ENCODE peak calls at places on chromosomes 3 and 15, in seven cellular contexts. One of them, this sample, is unnamed.

GRCh38 chr15:50257924-50258323 is 7.6 kb downstream of the HDC start:
- DNase-seq in cardiac fibroblast: peak; percentile 50
- DNase-seq in AG04450: peak; percentile 7
- DNase-seq in GM12864: no peak
- DNase-seq in heart right ventricle: no peak
- DNase-seq in lower leg skin: no peak
- DNase-seq in fibroblast of lung: peak; percentile 66
- DNase-seq in this sample: no peak

GRCh38 chr3:141271279-141272033 is 39.8 kb downstream of the PXYLP1 start:
- DNase-seq in cardiac fibroblast: no peak
- DNase-seq in AG04450: no peak
- DNase-seq in GM12864: no peak
- DNase-seq in heart right ventricle: no peak
- DNase-seq in lower leg skin: peak; percentile 60
- DNase-seq in fibroblast of lung: no peak
- DNase-seq in this sample: no peak

GRCh38 chr15:32682569-32682968 is 35.2 kb upstream of the GREM1 start:
- DNase-seq in cardiac fibroblast: peak; percentile 98
- DNase-seq in AG04450: peak; percentile 82
- DNase-seq in GM12864: no peak
- DNase-seq in heart right ventricle: no peak
- DNase-seq in lower leg skin: no peak
- DNase-seq in fibroblast of lung: peak; percentile 96
- DNase-seq in this sample: no peak

GRCh38 chr3:143314291-143315093 is 194.9 kb downstream of the CHST2 start:
- DNase-seq in cardiac fibroblast: no peak
- DNase-seq in AG04450: no peak
- DNase-seq in GM12864: no peak
- DNase-seq in heart right ventricle: no peak
- DNase-seq in lower leg skin: no peak
- DNase-seq in fibroblast of lung: no peak
- DNase-seq in this sample: no peak

GRCh38 chr15:32704343-32705076 is 13.3 kb upstream of the GREM1 start:
- DNase-seq in cardiac fibroblast: peak; percentile 65
- DNase-seq in AG04450: no peak
- DNase-seq in GM12864: no peak
- DNase-seq in heart right ventricle: no peak
- DNase-seq in lower leg skin: no peak
- DNase-seq in fibroblast of lung: peak; percentile 87
- DNase-seq in this sample: no peak

GRCh38 chr3:88986834-88987233 is 120.6 kb upstream of the EPHA3 start:
- DNase-seq in cardiac fibroblast: peak; percentile 79
- DNase-seq in AG04450: peak; percentile 11
- DNase-seq in GM12864: no peak
- DNase-seq in heart right ventricle: no peak
- DNase-seq in lower leg skin: no peak
- DNase-seq in fibroblast of lung: peak; percentile 72
- DNase-seq in this sample: no peak

GRCh38 chr15:49645937-49646336 is 25.1 kb downstream of the DTWD1 start:
- DNase-seq in cardiac fibroblast: peak; percentile 74
- DNase-seq in AG04450: no peak
- DNase-seq in GM12864: no peak
- DNase-seq in heart right ventricle: no peak
- DNase-seq in lower leg skin: no peak
- DNase-seq in fibroblast of lung: peak; percentile 85
- DNase-seq in this sample: no peak

GRCh38 chr15:81418427-81418826 is 44.4 kb upstream of the TMC3 start:
- DNase-seq in cardiac fibroblast: no peak
- DNase-seq in AG04450: no peak
- DNase-seq in GM12864: no peak
- DNase-seq in heart right ventricle: no peak
- DNase-seq in lower leg skin: no peak
- DNase-seq in fibroblast of lung: no peak
- DNase-seq in this sample: no peak

GRCh38 chr3:140270329-140270728 is 335.3 kb downstream of the CLSTN2 start:
- DNase-seq in cardiac fibroblast: no peak
- DNase-seq in AG04450: no peak
- DNase-seq in GM12864: no peak
- DNase-seq in heart right ventricle: no peak
- DNase-seq in lower leg skin: no peak
- DNase-seq in fibroblast of lung: peak; percentile 17
- DNase-seq in this sample: no peak

GRCh38 chr15:29270169-29270955 is 740 bp upstream of the NSMCE3 start:
- DNase-seq in cardiac fibroblast: peak; percentile 35
- DNase-seq in AG04450: no peak
- DNase-seq in GM12864: peak; percentile 46
- DNase-seq in heart right ventricle: no peak
- DNase-seq in lower leg skin: no peak
- DNase-seq in fibroblast of lung: peak; percentile 49
- DNase-seq in this sample: peak; percentile 16

GRCh38 chr15:91989821-91990220 is 136.3 kb downstream of the SLCO3A1 start:
- DNase-seq in cardiac fibroblast: no peak
- DNase-seq in AG04450: no peak
- DNase-seq in GM12864: no peak
- DNase-seq in heart right ventricle: no peak
- DNase-seq in lower leg skin: no peak
- DNase-seq in fibroblast of lung: no peak
- DNase-seq in this sample: no peak

GRCh38 chr3:58038675-58039302 is 30.6 kb downstream of the FLNB start:
- DNase-seq in cardiac fibroblast: peak; percentile 34
- DNase-seq in AG04450: no peak
- DNase-seq in GM12864: no peak
- DNase-seq in heart right ventricle: no peak
- DNase-seq in lower leg skin: no peak
- DNase-seq in fibroblast of lung: peak; percentile 58
- DNase-seq in this sample: no peak

GRCh38 chr3:42605550-42606173 is 5.2 kb downstream of the NKTR start:
- DNase-seq in cardiac fibroblast: peak; percentile 28
- DNase-seq in AG04450: no peak
- DNase-seq in GM12864: no peak
- DNase-seq in heart right ventricle: peak; percentile 17
- DNase-seq in lower leg skin: no peak
- DNase-seq in fibroblast of lung: peak; percentile 25
- DNase-seq in this sample: no peak

GRCh38 chr3:73716418-73716817 is 91.7 kb upstream of the PDZRN3 start:
- DNase-seq in cardiac fibroblast: peak; percentile 61
- DNase-seq in AG04450: no peak
- DNase-seq in GM12864: no peak
- DNase-seq in heart right ventricle: no peak
- DNase-seq in lower leg skin: no peak
- DNase-seq in fibroblast of lung: peak; percentile 65
- DNase-seq in this sample: no peak

DNA sequence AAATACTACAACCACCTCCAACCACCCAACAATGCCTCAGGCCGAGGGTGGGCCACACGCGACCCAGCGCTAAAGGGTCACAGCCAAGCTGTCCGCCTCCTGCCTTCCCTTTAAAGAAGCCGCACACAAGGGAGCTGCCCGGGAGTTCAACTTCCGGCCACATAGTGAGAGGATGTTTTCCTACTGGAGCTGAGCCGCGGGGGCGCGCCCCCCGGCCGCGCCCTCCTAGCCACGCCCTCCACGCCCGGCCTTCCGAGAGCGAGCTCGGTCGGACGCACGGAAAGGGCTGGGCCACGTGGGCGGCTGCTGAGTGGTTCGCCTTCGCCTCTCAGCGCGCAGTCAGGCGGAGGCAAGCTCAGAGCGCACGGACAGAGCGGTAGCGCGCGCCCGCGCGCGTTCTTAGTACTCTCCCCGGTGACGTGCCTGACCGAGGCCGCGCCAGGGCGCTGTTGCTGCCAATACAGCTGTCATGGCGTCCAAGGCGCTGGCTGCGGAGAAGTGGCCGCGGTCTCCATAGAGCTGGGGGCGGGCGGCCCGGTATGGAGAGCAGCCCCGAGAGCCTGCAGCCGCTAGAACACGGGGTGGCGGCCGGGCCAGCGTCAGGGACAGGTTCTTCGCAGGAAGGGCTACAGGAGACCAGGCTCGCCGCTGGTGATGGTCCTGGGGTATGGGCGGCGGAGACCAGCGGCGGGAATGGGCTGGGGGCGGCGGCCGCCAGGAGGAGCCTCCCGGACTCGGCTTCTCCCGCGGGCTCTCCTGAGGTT is at the start of gene MINDY2:
- DNase-seq in cardiac fibroblast: peak; percentile 99
- DNase-seq in AG04450: peak; percentile 98
- DNase-seq in GM12864: peak; percentile 95
- DNase-seq in heart right ventricle: peak; percentile 97
- DNase-seq in lower leg skin: peak; percentile 99
- DNase-seq in fibroblast of lung: peak; percentile 99
- DNase-seq in this sample: peak; percentile 96
- TF ChIP-seq CTCF in cardiac fibroblast: peak; percentile 5
- TF ChIP-seq CTCF in AG04450: peak; percentile 36
- TF ChIP-seq CTCF in GM12864: peak; percentile 46
- TF ChIP-seq CTCF in heart right ventricle: no peak
- TF ChIP-seq CTCF in lower leg skin: no peak
- TF ChIP-seq CTCF in fibroblast of lung: no peak
- TF ChIP-seq CTCF in this sample: peak; percentile 42

DNA sequence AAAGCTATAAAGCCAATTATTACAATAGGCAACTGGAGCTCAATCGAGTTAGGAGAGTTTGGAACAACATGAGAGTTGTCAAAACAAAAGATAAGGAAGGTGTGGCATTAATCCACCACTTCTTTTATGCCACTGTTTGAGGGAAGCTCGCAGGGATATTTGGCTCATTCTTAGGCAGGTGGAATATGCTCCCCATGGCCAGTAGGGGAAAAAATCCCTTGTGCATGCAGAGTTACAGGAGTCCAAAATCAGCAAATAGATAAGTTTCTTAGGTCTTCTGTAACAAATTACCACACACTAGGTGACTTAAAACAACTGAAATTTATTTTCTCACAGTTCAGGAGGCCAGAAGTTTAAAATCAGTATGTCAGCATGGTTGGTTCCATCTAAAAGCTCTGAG is 135.4 kb upstream of the SYNPR start:
- DNase-seq in cardiac fibroblast: no peak
- DNase-seq in AG04450: no peak
- DNase-seq in GM12864: no peak
- DNase-seq in heart right ventricle: no peak
- DNase-seq in lower leg skin: no peak
- DNase-seq in fibroblast of lung: no peak
- DNase-seq in this sample: no peak
- TF ChIP-seq CTCF in cardiac fibroblast: no peak
- TF ChIP-seq CTCF in AG04450: no peak
- TF ChIP-seq CTCF in GM12864: peak; percentile 5
- TF ChIP-seq CTCF in heart right ventricle: no peak
- TF ChIP-seq CTCF in lower leg skin: no peak
- TF ChIP-seq CTCF in fibroblast of lung: no peak
- TF ChIP-seq CTCF in this sample: no peak

DNA sequence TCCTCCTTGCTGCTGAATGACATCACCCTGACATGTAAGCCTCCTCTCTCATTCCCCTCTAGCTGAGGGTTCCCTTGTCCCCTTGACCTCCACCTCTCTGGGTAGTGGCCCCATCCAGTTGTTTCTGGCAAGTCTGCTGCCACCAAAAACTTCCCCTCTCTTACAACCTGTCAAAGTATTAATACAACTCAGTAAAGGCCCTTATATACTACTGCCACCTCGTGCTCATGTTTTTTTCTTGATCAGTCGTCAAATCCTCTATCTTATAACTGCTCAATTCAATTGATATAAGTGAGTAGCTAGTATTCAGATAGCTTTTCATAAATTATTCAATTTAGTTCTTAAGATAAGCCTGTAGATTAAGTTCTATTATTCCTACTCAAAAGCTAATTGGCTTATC is 249.6 kb downstream of the MBNL1 start:
- DNase-seq in cardiac fibroblast: no peak
- DNase-seq in AG04450: no peak
- DNase-seq in GM12864: no peak
- DNase-seq in heart right ventricle: no peak
- DNase-seq in lower leg skin: no peak
- DNase-seq in fibroblast of lung: no peak
- DNase-seq in this sample: no peak
- TF ChIP-seq CTCF in cardiac fibroblast: no peak
- TF ChIP-seq CTCF in AG04450: no peak
- TF ChIP-seq CTCF in GM12864: peak; percentile 21
- TF ChIP-seq CTCF in heart right ventricle: no peak
- TF ChIP-seq CTCF in lower leg skin: no peak
- TF ChIP-seq CTCF in fibroblast of lung: no peak
- TF ChIP-seq CTCF in this sample: no peak

GRCh38 chr15:63818191-63818590 is 15.6 kb downstream of the HERC1 start:
- DNase-seq in cardiac fibroblast: peak; percentile 38
- DNase-seq in AG04450: no peak
- DNase-seq in GM12864: no peak
- DNase-seq in heart right ventricle: no peak
- DNase-seq in lower leg skin: no peak
- DNase-seq in fibroblast of lung: peak; percentile 28
- DNase-seq in this sample: no peak
- TF ChIP-seq CTCF in cardiac fibroblast: peak; percentile 24
- TF ChIP-seq CTCF in AG04450: peak; percentile 5
- TF ChIP-seq CTCF in GM12864: no peak
- TF ChIP-seq CTCF in heart right ventricle: no peak
- TF ChIP-seq CTCF in lower leg skin: no peak
- TF ChIP-seq CTCF in fibroblast of lung: no peak
- TF ChIP-seq CTCF in this sample: no peak

GRCh38 chr15:55802600-55803376 is 59.8 kb upstream of the PRTG start:
- DNase-seq in cardiac fibroblast: no peak
- DNase-seq in AG04450: no peak
- DNase-seq in GM12864: no peak
- DNase-seq in heart right ventricle: no peak
- DNase-seq in lower leg skin: no peak
- DNase-seq in fibroblast of lung: no peak
- DNase-seq in this sample: no peak
- TF ChIP-seq CTCF in cardiac fibroblast: no peak
- TF ChIP-seq CTCF in AG04450: no peak
- TF ChIP-seq CTCF in GM12864: no peak
- TF ChIP-seq CTCF in heart right ventricle: no peak
- TF ChIP-seq CTCF in lower leg skin: no peak
- TF ChIP-seq CTCF in fibroblast of lung: no peak
- TF ChIP-seq CTCF in this sample: no peak

This sample was measured in GM10248.